ENCODE peak calls at places on chromosomes 13 and 19, in nine cellular contexts. X is WTC11, K is NB4, F is HCT116, E is endothelial cell of umbilical vein, I is A549, D is GM12878, C is K562, N is H1. B is an unnamed sample.
A peak's percentile ranks its signal among the peaks of the same experiment; 100 is the strongest.

GRCh38 chr13:47457631-47458030 is 543.4 kb downstream of the SUCLA2 start:
- DNase-seq in X (no peak), N (no peak), C (no peak), K (no peak), I (no peak), D (no peak), F (no peak), E (no peak), B (no peak)

GRCh38 chr13:61592489-61592888 is 176.8 kb upstream of the PCDH20 start:
- DNase-seq in N (no peak), F (no peak), E (no peak), I (no peak), D (no peak), C (no peak), X (no peak), K (no peak), B (no peak)

GRCh38 chr19:16447015-16447384 is 24.8 kb downstream of the EPS15L1 start:
- DNase-seq in X (no peak), F (no peak), D (peak; percentile 70), I (no peak), N (no peak), K (peak; percentile 93), C (peak; percentile 74), E (no peak), B (peak; percentile 80)

GRCh38 chr19:16252459-16253205 is 54.9 kb downstream of the AP1M1 start:
- DNase-seq in I (no peak), C (no peak), N (no peak), X (no peak), E (no peak), F (no peak), D (peak; percentile 24), K (peak; percentile 27), B (no peak)

GRCh38 chr13:38763446-38764381 is 76.8 kb downstream of the FREM2 start:
- DNase-seq in F (no peak), X (peak; percentile 22), C (peak; percentile 14), D (no peak), E (peak; percentile 22), N (peak; percentile 19), I (peak; percentile 13), K (peak; percentile 48), B (peak; percentile 16)

GRCh38 chr19:35365303-35365702 is 5.6 kb upstream of the GPR42 start:
- DNase-seq in F (no peak), N (no peak), X (no peak), D (no peak), E (no peak), K (no peak), C (no peak), I (no peak), B (no peak)

GRCh38 chr19:5801796-5802616 is 2.9 kb upstream of the NRTN start:
- DNase-seq in F (no peak), C (peak; percentile 77), X (peak; percentile 80), E (no peak), I (peak; percentile 45), K (no peak), D (no peak), N (no peak), B (no peak)

GRCh38 chr13:46341112-46341711 is 45.8 kb downstream of the RUBCNL start:
- DNase-seq in D (peak; percentile 51), F (no peak), N (no peak), K (peak; percentile 67), X (no peak), E (no peak), C (no peak), I (no peak), B (no peak)

GRCh38 chr19:16207490-16208025 is 9.8 kb downstream of the AP1M1 start:
- DNase-seq in I (no peak), N (no peak), D (no peak), X (peak; percentile 7), E (no peak), C (no peak), K (no peak), F (no peak), B (no peak)

GRCh38 chr13:37418490-37418889 is 180.1 kb downstream of the POSTN start:
- DNase-seq in X (no peak), I (no peak), F (no peak), C (no peak), N (no peak), D (no peak), E (no peak), K (no peak), B (no peak)

GRCh38 chr19:16018106-16018755 is 58.1 kb upstream of the TPM4 start:
- DNase-seq in K (no peak), I (no peak), X (no peak), D (no peak), E (no peak), F (no peak), N (no peak), C (no peak), B (no peak)

GRCh38 chr13:95784891-95785290 is 108.0 kb downstream of the DNAJC3 start:
- DNase-seq in E (no peak), I (no peak), F (no peak), K (no peak), X (no peak), N (no peak), D (no peak), C (no peak), B (no peak)

GRCh38 chr13:68304287-68304893 is 1074.3 kb upstream of the PCDH9 start:
- DNase-seq in C (peak; percentile 3), K (peak; percentile 39), D (no peak), F (peak; percentile 1), N (no peak), I (peak; percentile 44), X (no peak), E (peak; percentile 14), B (peak; percentile 43)

GRCh38 chr19:40921005-40921897 is 39.2 kb upstream of the CYP2A7 start:
- DNase-seq in D (no peak), N (no peak), E (peak; percentile 22), K (no peak), C (no peak), F (peak; percentile 74), I (peak; percentile 100), X (no peak), B (peak; percentile 83)

GRCh38 chr13:43136940-43137574 is 113.7 kb downstream of the DNAJC15 start:
- DNase-seq in F (no peak), I (no peak), C (no peak), X (no peak), D (no peak), E (no peak), K (no peak), N (no peak), B (peak; percentile 6)

GRCh38 chr19:48554385-48555091 is 2.6 kb downstream of the SULT2B1 start:
- DNase-seq in I (peak; percentile 97), X (peak; percentile 76), N (peak; percentile 75), F (no peak), D (no peak), C (no peak), K (peak; percentile 78), E (no peak), B (peak; percentile 67)

GRCh38 chr19:38980583-38981374 is 5.2 kb upstream of the FBXO17 start:
- DNase-seq in D (no peak), E (no peak), K (no peak), C (no peak), X (no peak), N (no peak), I (no peak), F (no peak), B (peak; percentile 73)
- TF ChIP-seq MAX in D (no peak), E (no peak), K (no peak), C (no peak), X (no peak), N (no peak), I (no peak), F (no peak), B (no peak)

DNA sequence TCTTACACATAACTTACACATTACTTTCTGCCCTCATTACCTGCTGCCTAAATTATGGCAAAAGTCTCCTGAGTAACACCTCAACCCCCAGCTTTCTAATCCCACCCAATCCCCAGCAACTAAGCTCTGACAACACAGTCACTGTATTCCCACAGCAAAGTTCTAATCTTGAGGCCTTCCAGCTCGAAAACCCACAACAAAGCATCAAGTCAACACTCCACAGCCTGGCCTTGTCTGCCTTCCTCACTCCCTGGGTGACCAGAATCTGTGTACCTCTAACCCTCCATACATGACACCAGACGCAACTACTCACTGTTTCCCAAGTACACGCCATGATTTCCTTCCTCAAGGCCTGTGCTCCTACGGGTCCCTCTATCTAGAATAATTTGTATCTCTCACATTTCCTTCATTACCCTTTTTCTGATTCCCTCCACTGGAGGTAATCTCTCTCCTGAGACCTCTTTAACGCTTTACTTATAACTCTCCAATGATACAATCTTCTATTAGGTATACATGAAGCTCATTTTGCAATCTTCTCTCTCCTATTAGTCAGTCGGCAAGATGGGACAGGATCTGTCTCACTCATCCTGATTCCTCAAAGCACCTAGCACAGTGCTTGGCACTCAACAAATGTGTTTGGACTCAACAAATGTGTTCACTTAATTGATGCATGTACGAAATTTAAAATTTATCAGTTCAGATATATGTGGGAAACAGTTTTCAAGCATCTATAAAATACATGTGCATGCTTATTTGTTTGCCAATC is 87.6 kb upstream of the DOCK9 start:
- DNase-seq in E (no peak), X (no peak), N (no peak), D (no peak), I (no peak), K (no peak), C (no peak), F (no peak), B (no peak)
- TF ChIP-seq MAX in E (no peak), X (no peak), N (no peak), D (no peak), I (no peak), K (no peak), C (no peak), F (no peak), B (no peak)

GRCh38 chr13:20702945-20703784 is at the start of gene IL17D:
- DNase-seq in F (no peak), C (peak; percentile 26), E (peak; percentile 42), I (no peak), D (no peak), X (peak; percentile 45), K (peak; percentile 69), N (no peak), B (no peak)
- TF ChIP-seq MAX in F (no peak), C (no peak), E (no peak), I (no peak), D (no peak), X (peak; percentile 65), K (peak; percentile 10), N (no peak), B (peak; percentile 19)

GRCh38 chr19:948842-949496 is 23.1 kb downstream of the ARID3A start:
- DNase-seq in I (no peak), C (no peak), E (no peak), X (no peak), D (no peak), F (no peak), N (no peak), K (no peak), B (no peak)
- TF ChIP-seq MAX in I (no peak), C (no peak), E (no peak), X (no peak), D (no peak), F (no peak), N (no peak), K (no peak), B (no peak)

B was measured in HepG2.